ENCODE peak calls at places on chromosomes 7 and 10, in six cellular contexts. D is germinal center; T is Ammon's horn; M is IMR-90; V is GM23338; F is activated T-helper 9 cell treated with anti-CD3 and anti-CD28 coated beads, Interleukin-2, amount 50 U/mL, for 16 hours. Q is an unnamed sample.

GRCh38 chr10:86243651-86244155 is 122.9 kb downstream of the GRID1 start:
- DNase-seq in D (no peak), T (no peak), M (no peak), V (no peak), F (no peak), Q (no peak)

GRCh38 chr7:66189695-66190503 is 15.2 kb upstream of the TPST1 start:
- DNase-seq in D (no peak), T (peak; percentile 7), M (no peak), V (no peak), F (no peak), Q (no peak)

GRCh38 chr7:158030071-158030470 is 557.6 kb downstream of the PTPRN2 start:
- DNase-seq in D (no peak), T (no peak), M (no peak), V (no peak), F (no peak), Q (no peak)

GRCh38 chr10:95214793-95215192 is 20.8 kb downstream of the ACSM6 start:
- DNase-seq in D (no peak), T (no peak), M (peak; percentile 76), V (no peak), F (no peak), Q (no peak)

GRCh38 chr7:91852263-91852741 is 28.2 kb downstream of the MTERF1 start:
- DNase-seq in D (no peak), T (no peak), M (peak; percentile 12), V (peak; percentile 66), F (no peak), Q (peak; percentile 62)

GRCh38 chr7:73799282-73800141 is 29.4 kb upstream of the CLDN3 start:
- DNase-seq in D (no peak), T (no peak), M (no peak), V (no peak), F (no peak), Q (no peak)

GRCh38 chr7:112654322-112655216 is 135.6 kb downstream of the TMEM168 start:
- DNase-seq in D (no peak), T (no peak), M (no peak), V (no peak), F (no peak), Q (no peak)

GRCh38 chr7:127961787-127962463 is 69.3 kb downstream of the LRRC4 start:
- DNase-seq in D (no peak), T (no peak), M (no peak), V (no peak), F (no peak), Q (no peak)

GRCh38 chr10:42951486-42952251 is 125.2 kb upstream of the RET start:
- DNase-seq in D (no peak), T (no peak), M (no peak), V (peak; percentile 69), F (no peak), Q (no peak)

GRCh38 chr10:50622497-50623298 is 1.1 kb downstream of the SGMS1 start:
- DNase-seq in D (peak; percentile 57), T (peak; percentile 51), M (peak; percentile 50), V (peak; percentile 42), F (peak; percentile 20), Q (no peak)

GRCh38 chr7:20477091-20477490 is 138.4 kb upstream of the ABCB5 start:
- DNase-seq in D (no peak), T (no peak), M (no peak), V (no peak), F (no peak), Q (no peak)

GRCh38 chr7:99094369-99094768 is 49.5 kb downstream of the SMURF1 start:
- DNase-seq in D (no peak), T (no peak), M (peak; percentile 45), V (no peak), F (no peak), Q (no peak)

GRCh38 chr10:79413196-79413595 is 32.2 kb downstream of the ZCCHC24 start:
- DNase-seq in D (no peak), T (no peak), M (peak; percentile 41), V (no peak), F (no peak), Q (no peak)

GRCh38 chr7:915291-916218 is 38.9 kb downstream of the ADAP1 start:
- DNase-seq in D (no peak), T (no peak), M (no peak), V (no peak), F (no peak), Q (no peak)

GRCh38 chr7:78777844-78778243 is 675.6 kb downstream of the MAGI2 start:
- DNase-seq in D (no peak), T (no peak), M (peak; percentile 47), V (no peak), F (no peak), Q (no peak)

GRCh38 chr7:26081627-26082026 is 70.4 kb upstream of the NFE2L3 start:
- DNase-seq in D (no peak), T (no peak), M (no peak), V (peak; percentile 58), F (no peak), Q (no peak)